ENCODE peak calls at places on chromosomes 7 and 10, in nine cellular contexts. L is endothelial cell, F is dorsolateral prefrontal cortex, T is Calu3, I is Peyer's patch, Y is BJ, V is RWPE1, K is right lobe of liver, D is foreskin fibroblast. G is an unnamed sample.

GRCh38 chr10:101629781-101630419 is 41.8 kb downstream of the DPCD start:
- DNase-seq in L (no peak), F (peak; percentile 71), T (no peak), I (no peak), Y (no peak), V (no peak), K (no peak), D (no peak), G (no peak)

GRCh38 chr7:47937065-47937687 is 11.1 kb downstream of the PKD1L1 start:
- DNase-seq in L (no peak), F (no peak), T (no peak), I (no peak), Y (no peak), V (no peak), K (no peak), D (no peak), G (no peak)

GRCh38 chr10:11880169-11881027 is 57.2 kb downstream of the PROSER2 start:
- DNase-seq in L (no peak), F (no peak), T (no peak), I (no peak), Y (no peak), V (no peak), K (no peak), D (no peak), G (no peak)

GRCh38 chr7:159095979-159096411 is 48.7 kb downstream of the VIPR2 start:
- DNase-seq in L (no peak), F (no peak), T (no peak), I (peak; percentile 37), Y (no peak), V (no peak), K (no peak), D (no peak), G (no peak)

GRCh38 chr10:91935886-91936285 is 12.3 kb downstream of the BTAF1 start:
- DNase-seq in L (no peak), F (no peak), T (no peak), I (no peak), Y (no peak), V (peak; percentile 82), K (no peak), D (no peak), G (no peak)

GRCh38 chr10:132250456-132251223 is 57.1 kb downstream of the STK32C start:
- DNase-seq in L (no peak), F (no peak), T (no peak), I (no peak), Y (no peak), V (no peak), K (no peak), D (no peak), G (no peak)

GRCh38 chr10:5088703-5089261 is 5.4 kb upstream of the AKR1C3 start:
- DNase-seq in L (no peak), F (no peak), T (no peak), I (no peak), Y (no peak), V (no peak), K (no peak), D (no peak), G (no peak)

GRCh38 chr10:71288461-71288860 is 30.6 kb upstream of the SLC29A3 start:
- DNase-seq in L (no peak), F (no peak), T (no peak), I (no peak), Y (no peak), V (no peak), K (no peak), D (no peak), G (no peak)

GRCh38 chr10:48365668-48366067 is 59.2 kb downstream of the MAPK8 start:
- DNase-seq in L (no peak), F (no peak), T (no peak), I (no peak), Y (no peak), V (no peak), K (no peak), D (no peak), G (no peak)

GRCh38 chr10:12614390-12615003 is 265.1 kb downstream of the CAMK1D start:
- DNase-seq in L (no peak), F (no peak), T (no peak), I (no peak), Y (no peak), V (no peak), K (no peak), D (no peak), G (no peak)

GRCh38 chr10:26509311-26509710 is 71.2 kb downstream of the APBB1IP start:
- DNase-seq in L (no peak), F (no peak), T (no peak), I (no peak), Y (no peak), V (no peak), K (no peak), D (no peak), G (no peak)

GRCh38 chr10:133264455-133264854 is 12.2 kb downstream of the ADAM8 start:
- DNase-seq in L (no peak), F (no peak), T (no peak), I (no peak), Y (no peak), V (no peak), K (no peak), D (no peak), G (no peak)

GRCh38 chr7:158300427-158300826 is 287.2 kb downstream of the PTPRN2 start:
- DNase-seq in L (no peak), F (no peak), T (no peak), I (no peak), Y (no peak), V (no peak), K (no peak), D (no peak), G (no peak)

GRCh38 chr10:97003151-97003803 is 171.2 kb downstream of the LCOR start:
- DNase-seq in L (no peak), F (no peak), T (no peak), I (no peak), Y (no peak), V (no peak), K (no peak), D (no peak), G (no peak)

GRCh38 chr10:93777092-93777491 is 19.4 kb downstream of the LGI1 start:
- DNase-seq in L (no peak), F (no peak), T (no peak), I (no peak), Y (no peak), V (no peak), K (no peak), D (no peak), G (no peak)

GRCh38 chr7:3517344-3517743 is 216.3 kb downstream of the SDK1 start:
- DNase-seq in L (no peak), F (no peak), T (no peak), I (no peak), Y (no peak), V (no peak), K (no peak), D (no peak), G (no peak)

GRCh38 chr10:68133553-68133952 is 24.3 kb downstream of the MYPN start:
- DNase-seq in L (no peak), F (no peak), T (no peak), I (no peak), Y (no peak), V (no peak), K (no peak), D (no peak), G (no peak)

GRCh38 chr10:94112321-94112720 is 118.6 kb downstream of the PLCE1 start:
- DNase-seq in L (no peak), F (no peak), T (no peak), I (no peak), Y (no peak), V (no peak), K (no peak), D (no peak), G (no peak)

GRCh38 chr7:29636009-29636351 is 72.3 kb downstream of the PRR15 start:
- DNase-seq in L (no peak), F (no peak), T (no peak), I (no peak), Y (no peak), V (no peak), K (no peak), D (no peak), G (no peak)
- TF ChIP-seq CTCF in L (no peak), F (no peak), T (no peak), I (no peak), Y (no peak), V (peak; percentile 58), K (no peak), D (no peak), G (no peak)

DNA sequence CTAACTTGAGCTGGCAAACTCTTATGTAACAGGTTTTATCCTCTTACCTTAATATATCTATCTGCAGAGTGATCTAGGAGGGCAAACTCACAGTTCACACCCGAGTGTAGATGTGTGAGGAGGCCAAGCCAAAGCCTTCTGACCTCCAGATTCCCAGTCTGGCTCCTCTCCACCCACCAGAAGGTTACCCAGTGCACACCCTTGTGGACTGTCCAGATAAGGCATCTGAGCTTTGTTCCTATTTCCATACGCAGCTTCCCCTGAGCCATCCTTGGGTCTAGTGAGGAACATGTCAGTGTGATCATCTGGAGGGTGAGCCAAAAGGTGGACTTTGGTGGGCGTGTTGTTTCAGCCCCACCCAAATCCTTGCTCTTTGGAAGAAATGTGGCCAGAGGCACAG is 203.0 kb upstream of the MEOX2 start:
- DNase-seq in L (peak; percentile 46), F (no peak), T (peak; percentile 56), I (no peak), Y (no peak), V (no peak), K (no peak), D (no peak), G (no peak)
- TF ChIP-seq CTCF in L (peak; percentile 47), F (no peak), T (peak; percentile 57), I (peak; percentile 56), Y (peak; percentile 16), V (no peak), K (peak; percentile 12), D (no peak), G (no peak)

GRCh38 chr10:1048732-1049424 is at the start of gene IDI1:
- DNase-seq in L (peak; percentile 97), F (peak; percentile 98), T (peak; percentile 98), I (peak; percentile 99), Y (peak; percentile 88), V (peak; percentile 97), K (peak; percentile 99), D (peak; percentile 99), G (peak; percentile 79)
- TF ChIP-seq CTCF in L (no peak), F (no peak), T (no peak), I (no peak), Y (no peak), V (no peak), K (no peak), D (no peak), G (no peak)

GRCh38 chr10:114387784-114388183 is 16.5 kb downstream of the AFAP1L2 start:
- DNase-seq in L (no peak), F (no peak), T (no peak), I (no peak), Y (no peak), V (no peak), K (no peak), D (no peak), G (no peak)

GRCh38 chr10:114384181-114384580 is 20.1 kb downstream of the AFAP1L2 start:
- DNase-seq in L (no peak), F (peak; percentile 53), T (no peak), I (no peak), Y (no peak), V (no peak), K (no peak), D (no peak), G (no peak)

GRCh38 chr10:114388275-114388674 is 16.0 kb downstream of the AFAP1L2 start:
- DNase-seq in L (no peak), F (no peak), T (no peak), I (no peak), Y (no peak), V (peak; percentile 51), K (no peak), D (no peak), G (no peak)

GRCh38 chr10:114384601-114385000 is 19.7 kb downstream of the AFAP1L2 start:
- DNase-seq in L (no peak), F (no peak), T (no peak), I (no peak), Y (no peak), V (no peak), K (no peak), D (no peak), G (no peak)

GRCh38 chr10:114386446-114386845 is 17.9 kb downstream of the AFAP1L2 start:
- DNase-seq in L (no peak), F (no peak), T (no peak), I (no peak), Y (no peak), V (no peak), K (no peak), D (no peak), G (no peak)
- TF ChIP-seq CTCF in L (no peak), F (no peak), T (no peak), I (no peak), Y (no peak), V (no peak), K (no peak), D (no peak), G (no peak)